ENCODE peak calls at places on chromosomes 3 and 15, in eight cellular contexts. U is COR-L47, N is iPS DF 19.7, A is skeletal muscle cell, Z is H9, J is GM12891, E is non-pigmented ciliary epithelial cell, Y is NCI-H82. F is an unnamed sample.

GRCh38 chr15:91068966-91069365 is 31.1 kb upstream of the SV2B start:
- DNase-seq in U (no peak), Z (no peak), A (no peak), E (no peak), Y (peak), J (no peak), N (no peak), F (peak)

GRCh38 chr3:191492601-191493000 is 31.6 kb downstream of the PYDC2 start:
- DNase-seq in Y (no peak), U (no peak), N (no peak), J (no peak), A (no peak), Z (no peak), E (peak), F (no peak)

GRCh38 chr15:68330911-68331310 is 53.4 kb downstream of the FEM1B start:
- DNase-seq in E (no peak), Y (no peak), N (no peak), J (no peak), U (peak), A (no peak), Z (no peak), F (peak)

GRCh38 chr15:58313810-58314592 is 117.8 kb upstream of the LIPC start:
- DNase-seq in J (no peak), A (no peak), N (no peak), Y (no peak), U (no peak), E (no peak), Z (no peak), F (no peak)

GRCh38 chr15:70246623-70247200 is 149.0 kb upstream of the TLE3 start:
- DNase-seq in J (no peak), Y (no peak), U (no peak), E (no peak), A (no peak), Z (no peak), N (no peak), F (no peak)

GRCh38 chr3:16369885-16370284 is 104.9 kb downstream of the OXNAD1 start:
- DNase-seq in A (no peak), Y (no peak), Z (peak), E (peak), N (peak), U (no peak), J (no peak), F (no peak)

GRCh38 chr3:52397676-52398399 is 47.1 kb downstream of the SEMA3G start:
- DNase-seq in N (no peak), E (no peak), J (no peak), U (no peak), Z (no peak), A (no peak), Y (no peak), F (no peak)

GRCh38 chr3:105417538-105418289 is 51.0 kb downstream of the ALCAM start:
- DNase-seq in A (peak), E (no peak), Z (no peak), U (no peak), Y (no peak), N (no peak), J (no peak), F (no peak)

GRCh38 chr3:32843504-32844321 is 25.9 kb downstream of the TRIM71 start:
- DNase-seq in Y (peak), N (peak), U (no peak), A (no peak), Z (peak), J (no peak), E (no peak), F (peak)

GRCh38 chr3:195892355-195893120 is 15.8 kb downstream of the TNK2 start:
- DNase-seq in E (no peak), Y (no peak), N (no peak), U (peak), A (peak), J (no peak), Z (no peak), F (peak)

GRCh38 chr3:150928234-150928633 is 23.0 kb upstream of the MINDY4B start:
- DNase-seq in N (no peak), E (no peak), Z (no peak), Y (no peak), A (no peak), J (no peak), U (no peak), F (no peak)

GRCh38 chr3:18062289-18063025 is 320.0 kb upstream of the TBC1D5 start:
- DNase-seq in A (no peak), J (no peak), Y (no peak), U (no peak), N (no peak), E (no peak), Z (no peak), F (no peak)

GRCh38 chr3:119636891-119637611 is 23.3 kb downstream of the POPDC2 start:
- DNase-seq in Z (no peak), Y (no peak), A (no peak), J (no peak), U (no peak), N (no peak), E (no peak), F (no peak)